ENCODE peak calls at places on chromosomes 4 and X, in ten cellular contexts. J is Calu3; Z is mesendoderm; S is lung; E is OCI-LY7; L is upper lobe of right lung; G is NCI-H2081; P is naive thymus-derived CD4-positive, alpha-beta T cell; H is H4; I is H7. C is an unnamed sample.

GRCh38 chr4:16588651-16589050 is 309.8 kb downstream of the LDB2 start:
- DNase-seq in J (no peak), Z (no peak), S (no peak), E (no peak), L (no peak), G (no peak), P (no peak), H (peak), I (no peak), C (no peak)

GRCh38 chr4:121147923-121148443 is 16.1 kb downstream of the TNIP3 start:
- DNase-seq in J (no peak), Z (no peak), S (no peak), E (no peak), L (no peak), G (no peak), P (no peak), H (peak), I (no peak), C (no peak)

GRCh38 chr4:123526511-123526910 is 129.9 kb downstream of the SPRY1 start:
- DNase-seq in J (no peak), Z (no peak), S (no peak), E (no peak), L (no peak), G (no peak), P (no peak), H (no peak), I (no peak), C (no peak)

GRCh38 chr4:54067163-54067562 is 2.8 kb upstream of the CHIC2 start:
- DNase-seq in J (no peak), Z (no peak), S (no peak), E (no peak), L (no peak), G (no peak), P (no peak), H (peak), I (no peak), C (peak)

GRCh38 chr4:86032476-86033022 is 327.3 kb downstream of the MAPK10 start:
- DNase-seq in J (no peak), Z (no peak), S (no peak), E (no peak), L (no peak), G (peak), P (no peak), H (peak), I (no peak), C (no peak)

GRCh38 chrX:107629533-107629909 is 1.2 kb downstream of the PRPS1 start:
- DNase-seq in J (peak), Z (peak), S (no peak), E (peak), L (no peak), G (peak), P (peak), H (peak), I (peak), C (no peak)

GRCh38 chrX:18617351-18617750 is 54.6 kb downstream of the RS1 start:
- DNase-seq in J (peak), Z (peak), S (no peak), E (no peak), L (no peak), G (no peak), P (no peak), H (peak), I (no peak), C (no peak)

GRCh38 chr4:173424899-173425805 is 26.2 kb upstream of the SCRG1 start:
- DNase-seq in J (no peak), Z (no peak), S (no peak), E (no peak), L (no peak), G (no peak), P (no peak), H (no peak), I (no peak), C (no peak)

GRCh38 chrX:129773649-129774458 is 5.9 kb upstream of the SASH3 start:
- DNase-seq in J (no peak), Z (no peak), S (no peak), E (no peak), L (no peak), G (no peak), P (no peak), H (no peak), I (no peak), C (no peak)

GRCh38 chrX:258291-259040 is 22.7 kb upstream of the PLCXD1 start:
- DNase-seq in J (no peak), Z (no peak), S (no peak), E (no peak), L (peak), G (no peak), P (no peak), H (no peak), I (peak), C (no peak)

GRCh38 chr4:125323547-125324100 is 8.9 kb downstream of the FAT4 start:
- DNase-seq in J (peak), Z (peak), S (no peak), E (no peak), L (no peak), G (no peak), P (no peak), H (peak), I (no peak), C (no peak)

GRCh38 chr4:155025762-155026457 is 182.5 kb upstream of the NPY2R start:
- DNase-seq in J (peak), Z (peak), S (peak), E (no peak), L (no peak), G (no peak), P (no peak), H (peak), I (peak), C (no peak)

GRCh38 chr4:88693792-88694191 is 3.8 kb downstream of the NAP1L5 start:
- DNase-seq in J (no peak), Z (no peak), S (no peak), E (no peak), L (no peak), G (no peak), P (no peak), H (no peak), I (no peak), C (no peak)

GRCh38 chrX:133171962-133172708 is 46.0 kb downstream of the TFDP3 start:
- DNase-seq in J (peak), Z (peak), S (no peak), E (peak), L (no peak), G (no peak), P (no peak), H (peak), I (peak), C (no peak)

GRCh38 chr4:104967034-104967401 is 179.7 kb upstream of the TET2 start:
- DNase-seq in J (peak), Z (no peak), S (no peak), E (no peak), L (no peak), G (peak), P (no peak), H (no peak), I (no peak), C (no peak)

GRCh38 chrX:87896057-87896456 is 378.5 kb downstream of the KLHL4 start:
- DNase-seq in J (no peak), Z (no peak), S (no peak), E (no peak), L (no peak), G (no peak), P (no peak), H (no peak), I (no peak), C (no peak)

GRCh38 chr4:185640809-185641675 is 105.7 kb upstream of the PDLIM3 start:
- DNase-seq in J (no peak), Z (peak), S (no peak), E (peak), L (no peak), G (peak), P (no peak), H (peak), I (peak), C (no peak)

GRCh38 chrX:31266172-31267076 is 194.6 kb upstream of the FTHL17 start:
- DNase-seq in J (peak), Z (peak), S (peak), E (peak), L (peak), G (peak), P (no peak), H (no peak), I (peak), C (no peak)

GRCh38 chr4:37885496-37885895 is 5.4 kb upstream of the TBC1D1 start:
- DNase-seq in J (no peak), Z (no peak), S (no peak), E (no peak), L (no peak), G (no peak), P (no peak), H (no peak), I (no peak), C (no peak)

C was measured in right atrium auricular region.